ENCODE peak calls at places on chromosomes 13 and 19, in seven cellular contexts. W is stimulated activated CD4-positive, alpha-beta T cell treated with anti-CD3 and anti-CD28 coated beads, Interleukin-15, amount 100 ng/mL, for 24 hours; H is effector CD4-positive, alpha-beta T cell; C is small intestine; O is dorsolateral prefrontal cortex; T is gastrocnemius medialis; B is hypothalamus. F is an unnamed sample.

GRCh38 chr13:106859505-106859904 is 291.6 kb upstream of the ARGLU1 start:
- DNase-seq in W (no peak), H (no peak), C (no peak), O (no peak), T (no peak), B (no peak), F (no peak)

GRCh38 chr19:21463449-21464105 is 41.8 kb upstream of the ZNF429 start:
- DNase-seq in W (peak), H (peak), C (no peak), O (no peak), T (no peak), B (no peak), F (no peak)

GRCh38 chr13:97015661-97016350 is 21.5 kb upstream of the OXGR1 start:
- DNase-seq in W (no peak), H (no peak), C (no peak), O (no peak), T (no peak), B (no peak), F (no peak)

GRCh38 chr13:52862358-52863206 is 14.1 kb upstream of the PCDH8 start:
- DNase-seq in W (peak), H (no peak), C (peak), O (no peak), T (no peak), B (no peak), F (no peak)

GRCh38 chr19:6417713-6418561 is 6.7 kb downstream of the KHSRP start:
- DNase-seq in W (no peak), H (no peak), C (no peak), O (no peak), T (no peak), B (no peak), F (no peak)

GRCh38 chr19:8635422-8635821 is 5.0 kb downstream of the NFILZ start:
- DNase-seq in W (no peak), H (no peak), C (no peak), O (no peak), T (no peak), B (no peak), F (no peak)

GRCh38 chr19:15249912-15250634 is 17.8 kb upstream of the EPHX3 start:
- DNase-seq in W (no peak), H (no peak), C (no peak), O (no peak), T (no peak), B (no peak), F (no peak)

GRCh38 chr13:90015565-90016507 is 1331.7 kb upstream of the MIR17HG start:
- DNase-seq in W (no peak), H (no peak), C (no peak), O (no peak), T (no peak), B (no peak), F (no peak)

GRCh38 chr13:24267283-24267682 is 42.1 kb upstream of the C1QTNF9 start:
- DNase-seq in W (no peak), H (no peak), C (peak), O (no peak), T (no peak), B (no peak), F (no peak)

GRCh38 chr13:39684531-39685137 is 29.2 kb downstream of the COG6 start:
- DNase-seq in W (no peak), H (no peak), C (peak), O (no peak), T (no peak), B (no peak), F (no peak)

GRCh38 chr19:55082023-55082851 is 6.6 kb downstream of the EPS8L1 start:
- DNase-seq in W (peak), H (no peak), C (peak), O (no peak), T (no peak), B (no peak), F (no peak)

GRCh38 chr13:113078895-113079720 is 26.5 kb upstream of the F7 start:
- DNase-seq in W (no peak), H (no peak), C (no peak), O (peak), T (no peak), B (peak), F (no peak)

GRCh38 chr13:42017264-42017663 is 31.2 kb upstream of the DGKH start:
- DNase-seq in W (no peak), H (no peak), C (no peak), O (no peak), T (no peak), B (no peak), F (no peak)

GRCh38 chr13:104372128-104372527 is 1305.9 kb upstream of the SLC10A2 start:
- DNase-seq in W (no peak), H (no peak), C (no peak), O (no peak), T (no peak), B (no peak), F (no peak)

GRCh38 chr13:74774252-74774651 is 640.0 kb upstream of the KLF12 start:
- DNase-seq in W (no peak), H (no peak), C (no peak), O (no peak), T (no peak), B (no peak), F (no peak)

GRCh38 chr13:40660270-40660669 is 6.2 kb downstream of the FOXO1 start:
- DNase-seq in W (no peak), H (no peak), C (no peak), O (no peak), T (no peak), B (no peak), F (no peak)

GRCh38 chr19:50046649-50047503 is 21.1 kb downstream of the ZNF473 start:
- DNase-seq in W (peak), H (peak), C (peak), O (peak), T (no peak), B (peak), F (peak)

F was measured in activated effector memory CD4-positive, alpha-beta T cell treated with Interleukin-2 at 50 U/mL for 16 hours.